ENCODE peak calls at places on chromosomes 7 and 10, in ten cellular contexts. O, D, Z, F, M, H, C, L, T and A are unnamed samples.

GRCh38 chr10:117137911-117138642 is at the start of gene VAX1:
- DNase-seq in C (no peak), L (no peak), D (no peak), T (no peak), H (peak), O (no peak), M (no peak), F (no peak), Z (no peak), A (no peak)

GRCh38 chr10:63713191-63714144 is 192.3 kb downstream of the REEP3 start:
- DNase-seq in C (peak), L (no peak), H (peak), M (peak), Z (peak), F (no peak), D (peak), O (peak), T (no peak), A (peak)

GRCh38 chr7:26705567-26705966 is 158.8 kb downstream of the SKAP2 start:
- DNase-seq in H (peak), C (peak), F (no peak), Z (peak), M (peak), T (no peak), L (no peak), D (no peak), O (no peak), A (peak)

GRCh38 chr7:40186586-40186985 is 51.8 kb downstream of the SUGCT start:
- DNase-seq in F (no peak), O (no peak), M (no peak), Z (no peak), T (peak), C (no peak), L (no peak), H (no peak), D (no peak), A (no peak)

GRCh38 chr7:27245798-27246691 is 3.4 kb downstream of the EVX1 start:
- DNase-seq in M (no peak), C (no peak), L (no peak), T (no peak), D (no peak), Z (no peak), H (no peak), O (no peak), F (no peak), A (no peak)

GRCh38 chr7:70920886-70921285 is 211.1 kb upstream of the GALNT17 start:
- DNase-seq in F (no peak), H (no peak), D (no peak), M (no peak), L (no peak), T (no peak), C (no peak), O (no peak), Z (no peak), A (no peak)

GRCh38 chr7:151902306-151902705 is 25.4 kb upstream of the PRKAG2 start:
- DNase-seq in D (no peak), T (no peak), Z (no peak), O (no peak), C (no peak), F (no peak), L (no peak), M (no peak), H (no peak), A (no peak)

GRCh38 chr7:100879685-100880261 is 4.9 kb downstream of the SRRT start:
- DNase-seq in T (no peak), M (no peak), C (no peak), D (no peak), Z (no peak), L (no peak), H (no peak), O (peak), F (no peak), A (no peak)

GRCh38 chr7:76380623-76380966 is 21.8 kb upstream of the YWHAG start:
- DNase-seq in L (no peak), F (no peak), Z (no peak), C (peak), M (no peak), D (peak), T (no peak), O (no peak), H (no peak), A (no peak)

GRCh38 chr10:10642741-10643280 is 374.9 kb upstream of the CELF2 start:
- DNase-seq in D (peak), H (no peak), O (peak), C (peak), M (no peak), L (no peak), Z (no peak), F (no peak), T (no peak), A (no peak)

GRCh38 chr7:121322460-121322859 is 6.3 kb upstream of the WNT16 start:
- DNase-seq in T (no peak), H (no peak), Z (no peak), F (no peak), O (no peak), M (no peak), L (no peak), D (no peak), C (no peak), A (no peak)